ENCODE peak calls at places on chromosome 7, in eight cellular contexts. Y is GM23248, R is pancreas, P is body of pancreas, U is keratinocyte, W is colonic mucosa, M is right cardiac atrium, N is psoas muscle. Q is an unnamed sample.

GRCh38 chr7:105567821-105568220 is 13.5 kb downstream of the EFCAB10 start:
- DNase-seq in U (no peak), Y (no peak), W (no peak), N (no peak), R (no peak), P (no peak), M (no peak), Q (no peak)

GRCh38 chr7:138001529-138002095 is at the start of gene CREB3L2:
- DNase-seq in Y (peak; percentile 90), W (peak; percentile 63), U (no peak), M (no peak), R (peak; percentile 80), P (peak; percentile 70), N (no peak), Q (peak; percentile 59)

GRCh38 chr7:76515999-76516443 is 5.7 kb downstream of the UPK3B start:
- DNase-seq in W (peak; percentile 49), Y (peak; percentile 60), U (no peak), N (no peak), R (peak; percentile 81), M (no peak), P (no peak), Q (no peak)

GRCh38 chr7:151104411-151105235 is 18.3 kb downstream of the AGAP3 start:
- DNase-seq in Y (peak; percentile 35), U (no peak), N (no peak), R (no peak), P (no peak), M (peak; percentile 18), W (no peak), Q (no peak)

GRCh38 chr7:7696458-7697119 is 21.8 kb downstream of the RPA3 start:
- DNase-seq in Y (peak; percentile 65), P (peak; percentile 44), R (no peak), U (no peak), N (no peak), W (no peak), M (no peak), Q (no peak)

GRCh38 chr7:27199820-27200760 is at the start of gene HOXA13:
- DNase-seq in P (no peak), Y (peak; percentile 74), W (peak; percentile 87), U (no peak), N (no peak), M (no peak), R (peak; percentile 62), Q (no peak)

GRCh38 chr7:116210345-116211005 is at the start of gene TES:
- DNase-seq in U (no peak), N (peak; percentile 70), P (peak; percentile 89), R (peak; percentile 92), M (peak; percentile 65), W (peak; percentile 85), Y (peak; percentile 46), Q (peak; percentile 46)

GRCh38 chr7:123682690-123683089 is 27.0 kb downstream of the LMOD2 start:
- DNase-seq in P (no peak), W (peak; percentile 36), R (no peak), M (no peak), Y (peak; percentile 73), N (no peak), U (no peak), Q (no peak)

GRCh38 chr7:144403649-144404061 is at the start of gene NOBOX:
- DNase-seq in N (no peak), Y (no peak), U (no peak), P (no peak), W (no peak), M (no peak), R (no peak), Q (no peak)

GRCh38 chr7:17844514-17845196 is 95.6 kb downstream of the SNX13 start:
- DNase-seq in P (no peak), U (no peak), M (no peak), Y (peak; percentile 16), N (no peak), R (no peak), W (no peak), Q (no peak)

GRCh38 chr7:151382079-151382885 is 27.6 kb downstream of the WDR86 start:
- DNase-seq in M (no peak), U (no peak), N (no peak), R (peak; percentile 58), P (no peak), Y (no peak), W (no peak), Q (no peak)

GRCh38 chr7:6730343-6730633 is 23.5 kb upstream of the ZNF12 start:
- DNase-seq in P (no peak), N (no peak), M (no peak), W (no peak), Y (no peak), U (no peak), R (no peak), Q (no peak)

GRCh38 chr7:36686499-36686898 is 37.8 kb downstream of the AOAH start:
- DNase-seq in N (no peak), M (no peak), Y (no peak), P (no peak), U (peak; percentile 76), W (no peak), R (no peak), Q (no peak)

DNA sequence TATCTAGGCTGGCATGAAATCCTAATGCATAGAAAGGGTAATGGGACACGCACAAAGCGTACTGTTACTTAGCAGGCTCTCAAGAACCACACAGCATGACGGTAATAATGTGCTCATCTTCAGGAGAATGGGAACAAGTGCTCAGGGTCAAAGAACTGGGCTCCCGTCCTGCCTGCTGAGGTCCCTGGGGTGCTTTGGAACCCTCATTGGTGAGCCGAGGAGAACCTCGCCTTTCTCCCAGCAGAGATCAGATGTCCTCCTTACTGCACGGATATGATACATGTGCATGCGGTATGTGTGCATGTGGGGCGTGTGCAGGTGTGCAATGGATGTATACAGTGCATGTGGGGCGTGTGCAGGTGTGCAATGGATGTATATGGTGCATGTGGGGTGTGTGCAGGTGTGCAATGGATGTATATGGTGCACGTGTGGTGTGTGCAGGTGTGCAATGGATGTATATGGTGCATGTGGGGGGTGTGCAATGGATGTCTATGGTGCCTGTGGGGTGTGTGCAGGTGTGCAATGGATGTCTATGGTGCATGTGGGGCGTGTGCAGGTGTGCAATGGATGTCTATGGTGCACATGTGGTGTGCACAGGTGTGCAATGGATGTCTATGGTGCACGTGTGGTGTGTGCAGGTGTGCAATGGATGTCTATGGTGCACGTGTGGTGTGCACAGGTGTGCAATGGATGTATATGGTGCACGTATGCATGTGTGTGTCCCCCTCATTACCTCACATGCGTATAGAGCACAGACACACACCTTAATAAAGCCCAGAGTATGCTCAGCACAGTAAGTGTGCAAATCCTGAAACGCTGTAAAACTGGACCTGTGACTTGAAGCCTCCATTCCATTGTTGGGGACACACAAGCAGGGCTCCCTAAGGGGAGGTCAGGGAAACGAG is 336.3 kb downstream of the PTPRN2 start:
- DNase-seq in Y (no peak), U (no peak), P (no peak), M (no peak), N (peak; percentile 12), R (no peak), W (no peak), Q (no peak)
- H3K9me3 ChIP-seq in Y (no peaks in the 10 kb centered on the region), U (peaks cover 40% of the 10 kb centered on the region), P (no peaks in the 10 kb centered on the region), M (no peaks in the 10 kb centered on the region), N (no peaks in the 10 kb centered on the region), R (no peaks in the 10 kb centered on the region), W (no peaks in the 10 kb centered on the region), Q (no peaks in the 10 kb centered on the region)

GRCh38 chr7:2211259-2211575 is 21.5 kb downstream of the MAD1L1 start:
- DNase-seq in Y (no peak), U (no peak), M (no peak), P (no peak), W (no peak), R (no peak), N (no peak), Q (no peak)

GRCh38 chr7:2209961-2210323 is 22.8 kb downstream of the MAD1L1 start:
- DNase-seq in Y (no peak), U (no peak), P (no peak), N (no peak), W (no peak), R (no peak), M (no peak), Q (no peak)

GRCh38 chr7:2210551-2211258 is 22.0 kb downstream of the MAD1L1 start:
- DNase-seq in U (no peak), W (no peak), P (no peak), M (no peak), N (peak; percentile 38), Y (no peak), R (peak; percentile 45), Q (no peak)

GRCh38 chr7:2208712-2209111 is 24.0 kb downstream of the MAD1L1 start:
- DNase-seq in U (no peak), W (no peak), P (no peak), R (peak; percentile 36), M (no peak), Y (no peak), N (no peak), Q (no peak)

DNA sequence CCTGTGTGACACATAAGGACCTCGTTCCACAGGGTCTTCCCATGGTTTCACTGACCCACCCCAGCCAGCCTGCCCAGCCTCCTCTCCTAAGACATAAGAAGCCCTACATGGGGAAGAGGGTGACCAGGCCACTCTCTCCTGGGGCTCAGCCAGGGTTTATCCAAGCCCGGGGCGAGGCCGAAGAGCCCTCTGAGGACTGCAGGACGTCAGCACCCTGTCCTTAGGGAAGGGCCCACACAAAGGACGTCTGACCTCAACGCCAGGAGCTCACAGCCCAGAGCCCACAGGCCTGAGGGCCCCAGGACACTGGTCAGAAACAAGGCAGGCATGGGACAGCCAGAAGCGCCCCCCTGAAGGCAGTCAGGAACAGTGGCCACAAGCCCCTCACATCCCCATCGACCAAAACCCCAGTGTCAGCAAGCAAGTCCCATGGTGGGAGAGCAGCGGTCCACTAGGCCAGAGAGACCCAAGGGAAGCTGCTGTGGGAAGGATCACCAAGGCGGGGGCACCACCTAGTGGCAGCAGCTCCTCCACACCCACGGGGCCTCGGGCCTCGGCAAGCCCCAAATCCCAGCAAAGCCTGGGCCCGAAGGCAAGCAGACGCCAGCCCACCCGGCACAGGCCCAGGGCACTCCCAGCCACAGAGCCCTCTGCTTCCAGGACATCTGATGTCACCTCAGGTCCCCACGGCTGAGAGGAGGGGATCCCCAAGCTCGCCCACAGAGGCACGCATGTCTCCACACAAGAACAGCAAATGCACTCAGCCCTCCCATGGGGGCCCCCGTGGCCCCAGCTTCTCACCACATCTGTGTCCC is 23.4 kb downstream of the MAD1L1 start:
- DNase-seq in P (peak; percentile 63), W (peak; percentile 39), N (peak; percentile 85), R (peak; percentile 71), U (no peak), M (peak; percentile 77), Y (peak; percentile 83), Q (peak; percentile 79)
- H3K4me3 ChIP-seq in P (no peak overlapping the region), W (no peak overlapping the region), N (no peak overlapping the region), R (no peak overlapping the region), U (no peak overlapping the region), M (no peak overlapping the region), Y (no peak overlapping the region), Q (no peak overlapping the region)

GRCh38 chr7:140704205-140704604 is 7.7 kb downstream of the NDUFB2 start:
- DNase-seq in P (no peak), N (no peak), M (no peak), R (no peak), U (no peak), W (no peak), Y (no peak), Q (no peak)
- H3K9me3 ChIP-seq in P (no peaks in the 10 kb centered on the region), N (no peaks in the 10 kb centered on the region), M (no peaks in the 10 kb centered on the region), R (no peaks in the 10 kb centered on the region), U (no peaks in the 10 kb centered on the region), W (no peaks in the 10 kb centered on the region), Y (no peaks in the 10 kb centered on the region), Q (no peaks in the 10 kb centered on the region)

DNA sequence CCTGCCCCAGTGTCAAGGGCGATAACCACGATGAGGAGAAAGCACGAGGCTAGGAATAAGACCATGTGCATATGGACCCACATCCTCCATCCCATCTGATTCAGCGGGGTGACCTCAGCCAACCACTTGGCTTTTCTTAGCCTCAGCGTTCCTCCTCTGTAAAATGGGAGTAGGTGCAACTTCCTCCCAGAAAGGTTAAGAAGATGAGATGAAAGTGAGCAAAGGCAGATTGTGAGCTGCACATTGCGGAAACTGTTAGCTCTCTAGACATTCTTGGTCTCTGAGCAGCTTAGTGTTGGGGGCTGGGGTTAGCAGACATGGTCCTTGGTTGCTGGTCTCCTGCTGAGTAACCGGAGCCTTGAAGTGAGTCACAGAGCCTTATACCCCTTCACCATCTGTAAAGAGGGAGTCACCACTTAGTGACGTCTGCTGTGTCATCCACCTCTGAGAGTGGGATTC is 497.3 kb upstream of the GALNT17 start:
- DNase-seq in W (no peak), R (no peak), N (no peak), M (no peak), P (no peak), Y (peak; percentile 95), U (no peak), Q (no peak)
- H3K4me3 ChIP-seq in W (no peak overlapping the region), R (no peak overlapping the region), N (no peak overlapping the region), M (no peak overlapping the region), P (no peak overlapping the region), Y (no peak overlapping the region), U (no peak overlapping the region), Q (no peak overlapping the region)